ENCODE peak calls at places on chromosome 22, in four cellular contexts. One of them, this sample, is unnamed.

GRCh38 chr22:38824587-38824986 is 19.2 kb downstream of the NPTXR start:
- DNase-seq in cardiac septum: no peak
- DNase-seq in neural progenitor cell: peak
- DNase-seq in stimulated activated CD8-positive, alpha-beta memory T cell treated with anti-CD3 and anti-CD28 coated beads, Interleukin-15, amount 100 ng/mL, for 48 hours: no peak
- DNase-seq in this sample: no peak

GRCh38 chr22:38927033-38927789 is 30.2 kb upstream of the APOBEC3A start:
- DNase-seq in cardiac septum: peak
- DNase-seq in neural progenitor cell: peak
- DNase-seq in stimulated activated CD8-positive, alpha-beta memory T cell treated with anti-CD3 and anti-CD28 coated beads, Interleukin-15, amount 100 ng/mL, for 48 hours: peak
- DNase-seq in this sample: no peak

GRCh38 chr22:20434264-20434751 is 3.3 kb downstream of the SCARF2 start:
- DNase-seq in cardiac septum: no peak
- DNase-seq in neural progenitor cell: no peak
- DNase-seq in stimulated activated CD8-positive, alpha-beta memory T cell treated with anti-CD3 and anti-CD28 coated beads, Interleukin-15, amount 100 ng/mL, for 48 hours: no peak
- DNase-seq in this sample: no peak

GRCh38 chr22:17598318-17598717 is 30.2 kb downstream of the ATP6V1E1 start:
- DNase-seq in cardiac septum: no peak
- DNase-seq in neural progenitor cell: no peak
- DNase-seq in stimulated activated CD8-positive, alpha-beta memory T cell treated with anti-CD3 and anti-CD28 coated beads, Interleukin-15, amount 100 ng/mL, for 48 hours: no peak
- DNase-seq in this sample: no peak

GRCh38 chr22:30307026-30307574 is 17.8 kb upstream of the CASTOR1 start:
- DNase-seq in cardiac septum: no peak
- DNase-seq in neural progenitor cell: no peak
- DNase-seq in stimulated activated CD8-positive, alpha-beta memory T cell treated with anti-CD3 and anti-CD28 coated beads, Interleukin-15, amount 100 ng/mL, for 48 hours: no peak
- DNase-seq in this sample: no peak

GRCh38 chr22:17264321-17265052 is 45.3 kb upstream of the ADA2 start:
- DNase-seq in cardiac septum: no peak
- DNase-seq in neural progenitor cell: peak
- DNase-seq in stimulated activated CD8-positive, alpha-beta memory T cell treated with anti-CD3 and anti-CD28 coated beads, Interleukin-15, amount 100 ng/mL, for 48 hours: no peak
- DNase-seq in this sample: no peak

GRCh38 chr22:17120711-17121234 is 387 bp downstream of the TMEM121B start:
- DNase-seq in cardiac septum: no peak
- DNase-seq in neural progenitor cell: peak
- DNase-seq in stimulated activated CD8-positive, alpha-beta memory T cell treated with anti-CD3 and anti-CD28 coated beads, Interleukin-15, amount 100 ng/mL, for 48 hours: no peak
- DNase-seq in this sample: no peak

GRCh38 chr22:39739338-39740027 is 154.1 kb downstream of the ENTHD1 start:
- DNase-seq in cardiac septum: no peak
- DNase-seq in neural progenitor cell: no peak
- DNase-seq in stimulated activated CD8-positive, alpha-beta memory T cell treated with anti-CD3 and anti-CD28 coated beads, Interleukin-15, amount 100 ng/mL, for 48 hours: no peak
- DNase-seq in this sample: no peak

GRCh38 chr22:37431366-37431765 is 4.1 kb upstream of the ELFN2 start:
- DNase-seq in cardiac septum: no peak
- DNase-seq in neural progenitor cell: no peak
- DNase-seq in stimulated activated CD8-positive, alpha-beta memory T cell treated with anti-CD3 and anti-CD28 coated beads, Interleukin-15, amount 100 ng/mL, for 48 hours: no peak
- DNase-seq in this sample: no peak

GRCh38 chr22:16783930-16784354 is 41.3 kb downstream of the XKR3 start:
- DNase-seq in cardiac septum: no peak
- DNase-seq in neural progenitor cell: peak
- DNase-seq in stimulated activated CD8-positive, alpha-beta memory T cell treated with anti-CD3 and anti-CD28 coated beads, Interleukin-15, amount 100 ng/mL, for 48 hours: no peak
- DNase-seq in this sample: no peak

GRCh38 chr22:45970709-45971388 is 6.1 kb downstream of the WNT7B start:
- DNase-seq in cardiac septum: no peak
- DNase-seq in neural progenitor cell: peak
- DNase-seq in stimulated activated CD8-positive, alpha-beta memory T cell treated with anti-CD3 and anti-CD28 coated beads, Interleukin-15, amount 100 ng/mL, for 48 hours: no peak
- DNase-seq in this sample: no peak

GRCh38 chr22:23520875-23521441 is 59.1 kb downstream of the IGLL1 start:
- DNase-seq in cardiac septum: no peak
- DNase-seq in neural progenitor cell: peak
- DNase-seq in stimulated activated CD8-positive, alpha-beta memory T cell treated with anti-CD3 and anti-CD28 coated beads, Interleukin-15, amount 100 ng/mL, for 48 hours: no peak
- DNase-seq in this sample: no peak

GRCh38 chr22:30968015-30968923 is at the start of gene MORC2:
- DNase-seq in cardiac septum: no peak
- DNase-seq in neural progenitor cell: no peak
- DNase-seq in stimulated activated CD8-positive, alpha-beta memory T cell treated with anti-CD3 and anti-CD28 coated beads, Interleukin-15, amount 100 ng/mL, for 48 hours: no peak
- DNase-seq in this sample: no peak

GRCh38 chr22:19354201-19354600 is 62.7 kb upstream of the CLTCL1 start:
- DNase-seq in cardiac septum: no peak
- DNase-seq in neural progenitor cell: no peak
- DNase-seq in stimulated activated CD8-positive, alpha-beta memory T cell treated with anti-CD3 and anti-CD28 coated beads, Interleukin-15, amount 100 ng/mL, for 48 hours: no peak
- DNase-seq in this sample: no peak

GRCh38 chr22:27377501-27377900 is 424.1 kb downstream of the MN1 start:
- DNase-seq in cardiac septum: no peak
- DNase-seq in neural progenitor cell: no peak
- DNase-seq in stimulated activated CD8-positive, alpha-beta memory T cell treated with anti-CD3 and anti-CD28 coated beads, Interleukin-15, amount 100 ng/mL, for 48 hours: no peak
- DNase-seq in this sample: no peak

GRCh38 chr22:22375586-22376351 is 131.2 kb downstream of the VPREB1 start:
- DNase-seq in cardiac septum: no peak
- DNase-seq in neural progenitor cell: no peak
- DNase-seq in stimulated activated CD8-positive, alpha-beta memory T cell treated with anti-CD3 and anti-CD28 coated beads, Interleukin-15, amount 100 ng/mL, for 48 hours: no peak
- DNase-seq in this sample: no peak

GRCh38 chr22:49253656-49254055 is 574.0 kb downstream of the BRD1 start:
- DNase-seq in cardiac septum: peak
- DNase-seq in neural progenitor cell: no peak
- DNase-seq in stimulated activated CD8-positive, alpha-beta memory T cell treated with anti-CD3 and anti-CD28 coated beads, Interleukin-15, amount 100 ng/mL, for 48 hours: no peak
- DNase-seq in this sample: peak

GRCh38 chr22:17786435-17787158 is 12.3 kb upstream of the BID start:
- DNase-seq in cardiac septum: peak
- DNase-seq in neural progenitor cell: peak
- DNase-seq in stimulated activated CD8-positive, alpha-beta memory T cell treated with anti-CD3 and anti-CD28 coated beads, Interleukin-15, amount 100 ng/mL, for 48 hours: no peak
- DNase-seq in this sample: no peak

GRCh38 chr22:46756097-46756496 is 6.4 kb upstream of the TBC1D22A start:
- DNase-seq in cardiac septum: no peak
- DNase-seq in neural progenitor cell: no peak
- DNase-seq in stimulated activated CD8-positive, alpha-beta memory T cell treated with anti-CD3 and anti-CD28 coated beads, Interleukin-15, amount 100 ng/mL, for 48 hours: no peak
- DNase-seq in this sample: no peak

This sample was measured in mesenteric fat pad.